ENCODE peak calls at places on chromosome 4, in eight cellular contexts. E is CD8-positive, alpha-beta memory T cell; G is fibroblast of the aortic adventitia; O is fibroblast of mammary gland; L is HL-60; R is cardiac muscle cell; F is GM12865; X is H7. A is an unnamed sample.

GRCh38 chr4:148061139-148061476 is 329.2 kb downstream of the ARHGAP10 start:
- DNase-seq in X (no peak), O (no peak), R (no peak), G (no peak), E (no peak), F (no peak), L (no peak), A (no peak)

GRCh38 chr4:153318696-153319320 is 25.7 kb upstream of the MND1 start:
- DNase-seq in R (peak; percentile 72), E (no peak), G (peak; percentile 73), O (peak; percentile 67), X (peak; percentile 74), L (peak; percentile 15), F (peak; percentile 45), A (peak; percentile 42)

GRCh38 chr4:19982556-19982955 is 269.1 kb upstream of the SLIT2 start:
- DNase-seq in X (no peak), E (no peak), G (peak; percentile 72), L (no peak), O (peak; percentile 75), R (peak; percentile 62), F (no peak), A (no peak)

GRCh38 chr4:102477657-102478056 is 23.5 kb upstream of the NFKB1 start:
- DNase-seq in F (no peak), L (no peak), O (peak; percentile 67), R (no peak), E (no peak), X (no peak), G (no peak), A (no peak)

GRCh38 chr4:38663021-38663800 is 788 bp upstream of the KLF3 start:
- DNase-seq in R (peak; percentile 57), O (no peak), F (no peak), G (peak; percentile 50), L (peak; percentile 14), E (no peak), X (peak; percentile 87), A (no peak)

GRCh38 chr4:74133786-74134499 is 24.0 kb upstream of the MTHFD2L start:
- DNase-seq in F (peak; percentile 79), X (peak; percentile 30), O (peak; percentile 95), G (peak; percentile 98), E (peak; percentile 5), L (peak; percentile 74), R (peak; percentile 97), A (peak; percentile 68)

GRCh38 chr4:6892190-6892908 is 17.3 kb upstream of the TBC1D14 start:
- DNase-seq in O (peak; percentile 72), G (peak; percentile 57), E (no peak), X (peak; percentile 89), R (peak; percentile 61), L (peak; percentile 86), F (no peak), A (peak; percentile 55)

GRCh38 chr4:87476934-87477333 is 52.2 kb downstream of the SPARCL1 start:
- DNase-seq in G (no peak), X (no peak), L (no peak), R (no peak), F (no peak), E (no peak), O (no peak), A (no peak)

GRCh38 chr4:94603170-94603747 is 151.5 kb downstream of the PDLIM5 start:
- DNase-seq in F (no peak), X (no peak), E (no peak), O (peak; percentile 90), G (peak; percentile 64), R (peak; percentile 95), L (no peak), A (no peak)

GRCh38 chr4:59247032-59247431 is 1953.1 kb upstream of the ADGRL3 start:
- DNase-seq in L (no peak), E (no peak), X (no peak), F (peak; percentile 1), R (no peak), G (no peak), O (no peak), A (no peak)

GRCh38 chr4:84971319-84971932 is 4.9 kb upstream of the WDFY3 start:
- DNase-seq in G (peak; percentile 82), O (peak; percentile 77), L (no peak), F (peak; percentile 39), E (no peak), R (peak; percentile 71), X (peak; percentile 35), A (peak; percentile 37)

GRCh38 chr4:83644677-83645639 is 109.0 kb downstream of the GPAT3 start:
- DNase-seq in G (peak; percentile 80), L (peak; percentile 41), R (peak; percentile 82), O (peak; percentile 74), F (peak; percentile 70), E (peak; percentile 15), X (peak; percentile 27), A (peak; percentile 63)

GRCh38 chr4:36489798-36490197 is 208.4 kb downstream of the DTHD1 start:
- DNase-seq in L (no peak), X (no peak), O (no peak), F (no peak), R (no peak), G (no peak), E (no peak), A (no peak)

GRCh38 chr4:6500481-6501135 is 28.2 kb upstream of the PPP2R2C start:
- DNase-seq in E (no peak), G (no peak), O (no peak), F (no peak), R (no peak), L (no peak), X (no peak), A (peak; percentile 9)

GRCh38 chr4:60962286-60962685 is 237.8 kb upstream of the ADGRL3 start:
- DNase-seq in F (no peak), G (no peak), E (no peak), R (no peak), X (peak; percentile 4), L (no peak), O (no peak), A (peak; percentile 14)

GRCh38 chr4:138181288-138181687 is 60.9 kb downstream of the SLC7A11 start:
- DNase-seq in F (no peak), L (no peak), G (peak; percentile 38), E (no peak), X (no peak), O (peak; percentile 64), R (peak; percentile 73), A (no peak)

GRCh38 chr4:160129439-160129838 is 1026.6 kb downstream of the RAPGEF2 start:
- DNase-seq in E (no peak), L (no peak), X (no peak), O (peak; percentile 1), F (no peak), G (no peak), R (no peak), A (no peak)

GRCh38 chr4:8675383-8675782 is 82.8 kb downstream of the CPZ start:
- DNase-seq in F (no peak), E (no peak), X (peak; percentile 95), R (peak; percentile 19), O (no peak), G (no peak), L (no peak), A (no peak)

GRCh38 chr4:10007772-10008171 is 13.5 kb downstream of the SLC2A9 start:
- DNase-seq in R (no peak), G (no peak), L (no peak), O (no peak), E (no peak), F (peak; percentile 83), X (no peak), A (no peak)
- H3K4me3 ChIP-seq in R (no peak overlapping the region), G (no peak overlapping the region), L (no peak overlapping the region), O (no peak overlapping the region), E (no peak overlapping the region), F (peak overlapping the region; percentile 74), X (no peak overlapping the region), A (no peak overlapping the region)

DNA sequence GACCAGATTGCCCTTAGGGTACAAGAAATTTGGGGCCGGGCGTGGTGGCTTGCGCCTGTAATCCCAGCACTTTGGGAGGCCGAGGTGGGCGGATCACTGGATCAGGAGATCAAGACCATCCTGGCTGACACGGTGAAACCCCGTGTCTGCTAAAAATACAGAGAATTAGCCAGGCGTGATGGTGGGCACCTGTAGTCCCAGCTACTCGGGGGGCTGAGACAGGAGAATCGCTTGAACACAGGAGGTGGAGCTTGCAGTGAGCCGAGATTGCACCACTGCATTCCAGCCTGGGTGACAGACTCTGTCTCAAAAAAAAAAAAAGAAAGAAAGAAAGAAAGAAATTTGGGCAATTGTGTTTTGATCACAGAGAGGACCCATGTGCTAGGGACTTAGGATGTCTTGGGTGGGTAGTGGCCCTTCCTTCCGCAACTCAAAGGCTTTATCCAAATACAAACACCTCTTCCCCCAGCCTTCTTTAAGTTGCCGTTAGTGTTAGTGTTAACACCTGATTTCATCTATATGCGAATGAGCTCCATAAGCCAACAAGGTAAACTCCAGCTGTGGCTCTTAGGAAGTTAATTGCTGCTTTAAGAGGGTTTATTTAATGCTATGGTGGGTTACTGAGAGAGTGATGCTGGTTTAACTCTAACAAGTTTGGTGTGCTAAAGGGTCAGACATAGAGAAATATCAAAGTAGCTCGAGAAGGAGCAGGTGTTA is 8.6 kb upstream of the CCDC110 start:
- DNase-seq in E (no peak), F (peak; percentile 44), O (no peak), G (no peak), L (no peak), R (no peak), X (no peak), A (no peak)
- H3K4me3 ChIP-seq in E (no peak overlapping the region), F (no peak overlapping the region), O (no peak overlapping the region), G (no peak overlapping the region), L (no peak overlapping the region), R (no peak overlapping the region), X (no peak overlapping the region), A (no peak overlapping the region)

GRCh38 chr4:180059216-180059881 is 2183.9 kb upstream of the TENM3 start:
- DNase-seq in O (no peak), R (peak; percentile 1), E (no peak), F (peak; percentile 22), L (peak; percentile 47), X (peak; percentile 67), G (no peak), A (no peak)

GRCh38 chr4:180057891-180058643 is 2185.1 kb upstream of the TENM3 start:
- DNase-seq in R (peak; percentile 16), G (no peak), O (peak; percentile 2), X (peak; percentile 51), F (peak; percentile 57), E (no peak), L (peak; percentile 29), A (no peak)

GRCh38 chr4:180057198-180057821 is 2185.9 kb upstream of the TENM3 start:
- DNase-seq in L (peak; percentile 9), X (peak; percentile 19), G (no peak), R (no peak), O (no peak), F (peak; percentile 7), E (no peak), A (peak; percentile 3)

GRCh38 chr4:180058731-180059215 is 2184.4 kb upstream of the TENM3 start:
- DNase-seq in F (peak; percentile 48), L (peak; percentile 49), O (peak; percentile 15), X (peak; percentile 82), G (peak; percentile 14), R (peak; percentile 51), E (no peak), A (no peak)

GRCh38 chr4:180060159-180060889 is 2182.9 kb upstream of the TENM3 start:
- DNase-seq in L (no peak), G (no peak), F (peak; percentile 5), X (peak; percentile 10), E (no peak), R (peak; percentile 1), O (peak; percentile 2), A (no peak)
- H3K4me3 ChIP-seq in L (peak overlapping the region; percentile 80), G (no peak overlapping the region), F (peak overlapping the region; percentile 59), X (peak overlapping the region; percentile 85), E (no peak overlapping the region), R (peak overlapping the region; percentile 86), O (no peak overlapping the region), A (no peak overlapping the region)

DNA sequence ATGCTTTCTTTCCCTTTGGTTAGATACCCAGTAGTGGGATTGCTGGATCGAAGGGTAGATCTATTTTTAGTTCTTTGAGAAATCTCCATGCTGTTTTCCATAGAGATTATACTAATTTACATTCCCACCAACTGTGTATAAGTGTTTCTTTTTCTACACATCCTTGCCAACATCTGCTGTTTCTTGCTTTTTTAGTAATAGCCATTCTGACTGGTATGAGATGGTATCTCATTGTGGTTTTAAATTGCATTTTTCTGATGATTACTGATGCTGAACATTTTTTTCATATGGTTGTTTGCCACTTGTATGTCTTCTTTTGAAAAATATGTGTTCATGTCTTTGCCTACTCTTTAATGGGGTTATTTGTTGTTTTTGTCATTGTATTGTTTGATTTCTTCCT is 6.6 kb upstream of the AGA start:
- DNase-seq in E (no peak), O (peak; percentile 56), X (no peak), G (peak; percentile 52), L (no peak), R (peak; percentile 59), F (no peak), A (no peak)
- H3K4me3 ChIP-seq in E (no peak overlapping the region), O (no peak overlapping the region), X (no peak overlapping the region), G (no peak overlapping the region), L (no peak overlapping the region), R (no peak overlapping the region), F (no peak overlapping the region), A (no peak overlapping the region)

A was measured in Jurkat, Clone E6-1.